ENCODE peak calls at places on chromosomes 13 and 19, in nine cellular contexts. R, B, V, T, H, I, K, W and Y are unnamed samples.

GRCh38 chr13:105412171-105412570 is 1123.3 kb downstream of the EFNB2 start:
- DNase-seq in R (no peak), B (no peak), V (no peak), T (no peak), H (no peak), I (no peak), K (no peak), W (no peak), Y (no peak)

GRCh38 chr13:37598572-37598971 is at the start of gene POSTN:
- DNase-seq in R (no peak), B (peak), V (no peak), T (no peak), H (no peak), I (no peak), K (no peak), W (no peak), Y (no peak)

GRCh38 chr19:30226464-30227070 is 145.6 kb upstream of the ZNF536 start:
- DNase-seq in R (no peak), B (no peak), V (no peak), T (no peak), H (no peak), I (peak), K (no peak), W (no peak), Y (no peak)

GRCh38 chr19:46494936-46495788 is 505 bp downstream of the PNMA8B start:
- DNase-seq in R (no peak), B (no peak), V (no peak), T (no peak), H (no peak), I (no peak), K (no peak), W (no peak), Y (no peak)

GRCh38 chr13:30002577-30002976 is 152.2 kb upstream of the UBL3 start:
- DNase-seq in R (no peak), B (peak), V (no peak), T (no peak), H (no peak), I (no peak), K (no peak), W (peak), Y (no peak)

GRCh38 chr13:48950507-48950886 is 25.2 kb upstream of the FNDC3A start:
- DNase-seq in R (no peak), B (no peak), V (no peak), T (no peak), H (no peak), I (no peak), K (no peak), W (no peak), Y (no peak)

GRCh38 chr19:31350693-31351211 is 1.5 kb upstream of the TSHZ3 start:
- DNase-seq in R (no peak), B (peak), V (no peak), T (no peak), H (peak), I (peak), K (peak), W (peak), Y (no peak)

GRCh38 chr19:55005684-55006488 is 32.2 kb downstream of the GP6 start:
- DNase-seq in R (no peak), B (no peak), V (no peak), T (no peak), H (no peak), I (no peak), K (no peak), W (peak), Y (no peak)

GRCh38 chr13:28022848-28023518 is 34.5 kb upstream of the URAD start:
- DNase-seq in R (no peak), B (peak), V (no peak), T (no peak), H (no peak), I (no peak), K (no peak), W (no peak), Y (no peak)

GRCh38 chr19:47106819-47107200 is 6.8 kb downstream of the ZC3H4 start:
- DNase-seq in R (no peak), B (peak), V (no peak), T (no peak), H (no peak), I (no peak), K (no peak), W (peak), Y (no peak)

GRCh38 chr19:37306383-37306963 is 64.4 kb upstream of the ZNF527 start:
- DNase-seq in R (no peak), B (no peak), V (no peak), T (no peak), H (no peak), I (no peak), K (no peak), W (no peak), Y (no peak)

GRCh38 chr19:37304884-37305255 is 66.0 kb upstream of the ZNF527 start:
- DNase-seq in R (no peak), B (no peak), V (no peak), T (no peak), H (no peak), I (no peak), K (no peak), W (no peak), Y (no peak)

GRCh38 chr19:37313335-37313627 is 57.6 kb upstream of the ZNF527 start:
- DNase-seq in R (no peak), B (no peak), V (no peak), T (no peak), H (no peak), I (no peak), K (no peak), W (no peak), Y (no peak)

GRCh38 chr19:37304190-37304883 is 66.6 kb upstream of the ZNF527 start:
- DNase-seq in R (no peak), B (no peak), V (no peak), T (no peak), H (peak), I (peak), K (peak), W (no peak), Y (no peak)

GRCh38 chr19:37309834-37310575 is 60.9 kb upstream of the ZNF527 start:
- DNase-seq in R (no peak), B (no peak), V (no peak), T (no peak), H (no peak), I (no peak), K (no peak), W (peak), Y (no peak)
- TF ChIP-seq CTCF in R (peak), B (no peak), V (no peak), T (no peak), H (peak), I (peak), K (no peak), W (peak), Y (no peak)

GRCh38 chr13:110525328-110526319 is 35.9 kb downstream of the RAB20 start:
- DNase-seq in R (no peak), B (no peak), V (no peak), T (peak), H (no peak), I (no peak), K (peak), W (no peak), Y (no peak)
- TF ChIP-seq CTCF in R (no peak), B (peak), V (no peak), T (no peak), H (no peak), I (no peak), K (no peak), W (no peak), Y (no peak)

GRCh38 chr13:91946498-91947070 is 548.2 kb downstream of the GPC5 start:
- DNase-seq in R (no peak), B (no peak), V (no peak), T (no peak), H (no peak), I (no peak), K (no peak), W (peak), Y (no peak)
- TF ChIP-seq CTCF in R (peak), B (peak), V (no peak), T (no peak), H (peak), I (peak), K (no peak), W (peak), Y (no peak)

DNA sequence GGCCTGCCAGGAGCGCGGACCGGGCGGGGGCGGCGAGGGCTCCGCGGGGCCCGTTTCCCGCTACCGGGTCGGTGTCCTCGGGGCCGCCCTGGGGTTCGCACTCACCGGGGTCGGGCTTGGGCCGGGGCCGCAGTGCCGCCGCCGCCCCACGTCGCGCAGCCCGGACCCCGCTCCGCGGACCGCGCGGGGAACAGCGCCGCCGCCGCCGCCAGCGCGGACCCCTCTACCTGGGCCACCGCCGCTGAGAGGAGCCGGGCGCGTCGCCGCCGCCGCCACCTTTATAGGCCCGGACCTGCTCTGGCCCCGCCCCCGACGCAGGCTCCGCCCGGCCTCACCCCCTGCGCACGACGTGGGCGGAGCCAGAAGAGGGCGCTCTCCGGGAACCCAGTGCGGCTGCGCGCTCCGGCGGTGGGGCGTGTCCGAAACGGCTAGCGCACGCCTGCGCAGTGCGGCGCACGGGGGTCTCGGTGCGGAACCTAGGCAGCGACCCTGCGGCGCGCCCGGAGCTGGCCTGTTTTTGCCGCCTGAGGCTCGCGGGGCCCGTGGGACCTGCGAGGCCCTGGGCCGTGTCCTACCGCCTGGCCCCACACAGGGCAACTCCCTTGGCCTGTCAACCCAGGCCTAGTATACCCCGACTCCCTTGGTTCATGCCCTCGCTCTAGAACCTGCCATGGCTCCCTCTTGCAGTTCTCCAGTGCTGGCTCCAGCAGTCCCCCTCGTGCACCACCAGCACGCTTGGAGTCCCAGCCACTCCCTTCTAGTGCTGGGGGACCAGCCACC is at the start of gene MKNK2:
- DNase-seq in R (peak), B (peak), V (peak), T (peak), H (peak), I (peak), K (peak), W (peak), Y (peak)
- TF ChIP-seq CTCF in R (peak), B (peak), V (peak), T (peak), H (peak), I (peak), K (peak), W (peak), Y (no peak)

DNA sequence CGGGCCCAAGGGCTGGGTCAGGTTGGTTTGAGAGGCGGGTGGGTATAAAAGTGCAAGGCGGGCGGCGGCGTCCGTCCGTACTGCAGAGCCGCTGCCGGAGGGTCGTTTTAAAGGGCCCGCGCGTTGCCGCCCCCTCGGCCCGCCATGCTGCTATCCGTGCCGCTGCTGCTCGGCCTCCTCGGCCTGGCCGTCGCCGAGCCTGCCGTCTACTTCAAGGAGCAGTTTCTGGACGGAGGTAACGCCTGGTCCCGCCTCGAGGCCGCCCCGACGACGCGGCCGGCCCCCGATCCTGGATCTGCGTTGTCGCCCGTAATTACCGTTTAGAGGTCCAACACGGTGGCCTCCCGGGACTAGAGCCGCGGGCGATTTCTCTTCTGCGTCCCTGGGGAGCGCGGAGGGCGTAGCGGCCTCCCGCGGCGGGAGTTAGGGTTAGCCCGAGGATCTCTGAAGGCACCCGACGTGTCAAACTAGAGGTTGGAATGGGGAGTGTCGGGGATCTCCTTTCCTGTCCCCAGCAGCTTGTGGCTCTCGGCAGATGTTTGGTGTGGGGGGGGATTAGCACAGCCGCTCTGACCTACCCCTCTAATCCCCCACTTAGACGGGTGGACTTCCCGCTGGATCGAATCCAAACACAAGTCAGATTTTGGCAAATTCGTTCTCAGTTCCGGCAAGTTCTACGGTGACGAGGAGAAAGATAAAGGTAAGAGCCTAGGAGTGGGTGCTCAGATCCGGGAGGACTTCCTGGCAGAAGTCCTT is at the start of gene CALR:
- DNase-seq in R (no peak), B (no peak), V (no peak), T (no peak), H (no peak), I (no peak), K (peak), W (peak), Y (no peak)
- TF ChIP-seq CTCF in R (no peak), B (peak), V (peak), T (no peak), H (peak), I (no peak), K (peak), W (no peak), Y (no peak)

GRCh38 chr19:18520848-18521691 is 800 bp downstream of the ELL start:
- DNase-seq in R (no peak), B (no peak), V (no peak), T (peak), H (no peak), I (peak), K (peak), W (peak), Y (no peak)

GRCh38 chr19:18521692-18522123 is at the start of gene ELL:
- DNase-seq in R (no peak), B (no peak), V (no peak), T (no peak), H (no peak), I (no peak), K (no peak), W (no peak), Y (no peak)

GRCh38 chr19:18519962-18520847 is 1.7 kb downstream of the ELL start:
- DNase-seq in R (no peak), B (peak), V (peak), T (peak), H (peak), I (peak), K (peak), W (peak), Y (peak)

GRCh38 chr19:18523841-18524240 is 2.0 kb upstream of the ELL start:
- DNase-seq in R (no peak), B (no peak), V (no peak), T (no peak), H (no peak), I (no peak), K (no peak), W (no peak), Y (no peak)

DNA sequence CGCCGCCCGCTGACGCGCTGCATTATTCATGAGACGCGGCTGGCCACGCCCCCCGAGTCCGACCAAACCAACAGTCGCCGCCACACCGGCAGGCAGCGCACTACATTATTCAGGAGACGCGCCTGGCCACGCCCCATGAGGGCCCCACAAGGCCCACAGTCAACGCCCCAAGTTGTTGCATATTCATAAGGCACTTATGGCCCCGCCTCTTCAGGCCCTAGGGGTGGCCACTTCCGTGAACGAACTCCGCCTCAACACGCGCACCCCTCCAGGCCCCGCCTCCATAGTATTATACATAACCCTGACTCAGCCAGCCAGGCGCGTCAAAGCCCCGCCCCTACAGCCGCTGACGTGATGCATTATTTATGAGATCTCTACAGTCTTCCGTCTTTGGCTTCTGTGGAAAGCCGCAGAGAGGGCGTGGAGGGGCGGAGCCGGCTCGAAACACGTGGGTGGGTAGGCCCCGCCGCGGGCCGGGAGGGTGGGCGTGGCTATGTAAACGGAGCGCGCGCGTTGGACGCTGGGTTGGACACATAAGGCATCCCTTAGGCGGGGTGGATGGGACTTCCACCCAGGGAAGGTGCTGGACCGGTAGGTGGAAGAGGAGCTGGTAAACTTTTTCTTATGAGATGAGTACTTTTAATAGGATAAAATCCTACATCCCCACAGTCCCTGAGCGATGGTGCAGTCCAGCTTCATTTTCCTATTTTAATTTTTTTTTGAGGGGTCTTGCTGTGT is 423 bp upstream of the ELL start:
- DNase-seq in R (peak), B (peak), V (peak), T (peak), H (peak), I (peak), K (peak), W (peak), Y (peak)
- TF ChIP-seq CTCF in R (no peak), B (no peak), V (peak), T (peak), H (no peak), I (no peak), K (peak), W (no peak), Y (no peak)